ENCODE peak calls at places on chromosomes 1 and 21, in ten cellular contexts. One of them, this sample, is unnamed.

GRCh38 chr1:234926574-234927311 is 201.9 kb downstream of the TOMM20 start:
- DNase-seq in psoas muscle: no peak
- DNase-seq in HuH-7.5: no peak
- DNase-seq in stimulated activated CD4-positive, alpha-beta T cell treated with anti-CD3 and anti-CD28 coated beads, Interleukin-1b, Interleukin-23, amount 100 ng/mL, for 48 hours: peak; percentile 50
- DNase-seq in astrocyte: no peak
- DNase-seq in activated CD4-positive, alpha-beta T cell treated with anti-CD3 and anti-CD28 coated beads, Interleukin-2, amount 10 ng/mL, durations not matched to agents 7 days and 5 days: peak; percentile 64
- DNase-seq in fibroblast of pulmonary artery: no peak
- DNase-seq in iris pigment epithelial cell: no peak
- DNase-seq in HFF-Myc: no peak
- DNase-seq in hepatic stellate cell: no peak
- DNase-seq in this sample: peak; percentile 60

GRCh38 chr1:179091691-179092165 is 9.9 kb downstream of the TOR3A start:
- DNase-seq in psoas muscle: peak; percentile 93
- DNase-seq in HuH-7.5: no peak
- DNase-seq in stimulated activated CD4-positive, alpha-beta T cell treated with anti-CD3 and anti-CD28 coated beads, Interleukin-1b, Interleukin-23, amount 100 ng/mL, for 48 hours: no peak
- DNase-seq in astrocyte: no peak
- DNase-seq in activated CD4-positive, alpha-beta T cell treated with anti-CD3 and anti-CD28 coated beads, Interleukin-2, amount 10 ng/mL, durations not matched to agents 7 days and 5 days: no peak
- DNase-seq in fibroblast of pulmonary artery: peak; percentile 75
- DNase-seq in iris pigment epithelial cell: peak; percentile 53
- DNase-seq in HFF-Myc: no peak
- DNase-seq in hepatic stellate cell: peak; percentile 49
- DNase-seq in this sample: no peak

GRCh38 chr1:6209661-6210605 is 4.0 kb downstream of the RNF207 start:
- DNase-seq in psoas muscle: no peak
- DNase-seq in HuH-7.5: no peak
- DNase-seq in stimulated activated CD4-positive, alpha-beta T cell treated with anti-CD3 and anti-CD28 coated beads, Interleukin-1b, Interleukin-23, amount 100 ng/mL, for 48 hours: peak; percentile 34
- DNase-seq in astrocyte: no peak
- DNase-seq in activated CD4-positive, alpha-beta T cell treated with anti-CD3 and anti-CD28 coated beads, Interleukin-2, amount 10 ng/mL, durations not matched to agents 7 days and 5 days: peak; percentile 19
- DNase-seq in fibroblast of pulmonary artery: no peak
- DNase-seq in iris pigment epithelial cell: no peak
- DNase-seq in HFF-Myc: no peak
- DNase-seq in hepatic stellate cell: no peak
- DNase-seq in this sample: peak; percentile 32

GRCh38 chr1:165187020-165187628 is 169.4 kb downstream of the LMX1A start:
- DNase-seq in psoas muscle: no peak
- DNase-seq in HuH-7.5: no peak
- DNase-seq in stimulated activated CD4-positive, alpha-beta T cell treated with anti-CD3 and anti-CD28 coated beads, Interleukin-1b, Interleukin-23, amount 100 ng/mL, for 48 hours: no peak
- DNase-seq in astrocyte: no peak
- DNase-seq in activated CD4-positive, alpha-beta T cell treated with anti-CD3 and anti-CD28 coated beads, Interleukin-2, amount 10 ng/mL, durations not matched to agents 7 days and 5 days: no peak
- DNase-seq in fibroblast of pulmonary artery: no peak
- DNase-seq in iris pigment epithelial cell: no peak
- DNase-seq in HFF-Myc: no peak
- DNase-seq in hepatic stellate cell: no peak
- DNase-seq in this sample: no peak

GRCh38 chr1:218383681-218384080 is 38.5 kb downstream of the TGFB2 start:
- DNase-seq in psoas muscle: no peak
- DNase-seq in HuH-7.5: no peak
- DNase-seq in stimulated activated CD4-positive, alpha-beta T cell treated with anti-CD3 and anti-CD28 coated beads, Interleukin-1b, Interleukin-23, amount 100 ng/mL, for 48 hours: no peak
- DNase-seq in astrocyte: no peak
- DNase-seq in activated CD4-positive, alpha-beta T cell treated with anti-CD3 and anti-CD28 coated beads, Interleukin-2, amount 10 ng/mL, durations not matched to agents 7 days and 5 days: no peak
- DNase-seq in fibroblast of pulmonary artery: peak; percentile 82
- DNase-seq in iris pigment epithelial cell: peak; percentile 80
- DNase-seq in HFF-Myc: no peak
- DNase-seq in hepatic stellate cell: no peak
- DNase-seq in this sample: no peak

GRCh38 chr1:110647254-110647891 is 27.4 kb downstream of the KCNA3 start:
- DNase-seq in psoas muscle: no peak
- DNase-seq in HuH-7.5: no peak
- DNase-seq in stimulated activated CD4-positive, alpha-beta T cell treated with anti-CD3 and anti-CD28 coated beads, Interleukin-1b, Interleukin-23, amount 100 ng/mL, for 48 hours: no peak
- DNase-seq in astrocyte: peak; percentile 30
- DNase-seq in activated CD4-positive, alpha-beta T cell treated with anti-CD3 and anti-CD28 coated beads, Interleukin-2, amount 10 ng/mL, durations not matched to agents 7 days and 5 days: no peak
- DNase-seq in fibroblast of pulmonary artery: peak; percentile 28
- DNase-seq in iris pigment epithelial cell: peak; percentile 72
- DNase-seq in HFF-Myc: peak; percentile 9
- DNase-seq in hepatic stellate cell: no peak
- DNase-seq in this sample: no peak

GRCh38 chr1:108880850-108881249 is 4.1 kb downstream of the GPSM2 start:
- DNase-seq in psoas muscle: no peak
- DNase-seq in HuH-7.5: no peak
- DNase-seq in stimulated activated CD4-positive, alpha-beta T cell treated with anti-CD3 and anti-CD28 coated beads, Interleukin-1b, Interleukin-23, amount 100 ng/mL, for 48 hours: no peak
- DNase-seq in astrocyte: no peak
- DNase-seq in activated CD4-positive, alpha-beta T cell treated with anti-CD3 and anti-CD28 coated beads, Interleukin-2, amount 10 ng/mL, durations not matched to agents 7 days and 5 days: no peak
- DNase-seq in fibroblast of pulmonary artery: peak; percentile 16
- DNase-seq in iris pigment epithelial cell: peak; percentile 8
- DNase-seq in HFF-Myc: no peak
- DNase-seq in hepatic stellate cell: no peak
- DNase-seq in this sample: no peak

GRCh38 chr1:170214980-170215910 is 69.5 kb downstream of the NTMT2 start:
- DNase-seq in psoas muscle: peak; percentile 57
- DNase-seq in HuH-7.5: no peak
- DNase-seq in stimulated activated CD4-positive, alpha-beta T cell treated with anti-CD3 and anti-CD28 coated beads, Interleukin-1b, Interleukin-23, amount 100 ng/mL, for 48 hours: no peak
- DNase-seq in astrocyte: no peak
- DNase-seq in activated CD4-positive, alpha-beta T cell treated with anti-CD3 and anti-CD28 coated beads, Interleukin-2, amount 10 ng/mL, durations not matched to agents 7 days and 5 days: no peak
- DNase-seq in fibroblast of pulmonary artery: peak; percentile 16
- DNase-seq in iris pigment epithelial cell: no peak
- DNase-seq in HFF-Myc: no peak
- DNase-seq in hepatic stellate cell: no peak
- DNase-seq in this sample: no peak

GRCh38 chr1:61980561-61980960 is 214.1 kb upstream of the L1TD1 start:
- DNase-seq in psoas muscle: no peak
- DNase-seq in HuH-7.5: no peak
- DNase-seq in stimulated activated CD4-positive, alpha-beta T cell treated with anti-CD3 and anti-CD28 coated beads, Interleukin-1b, Interleukin-23, amount 100 ng/mL, for 48 hours: peak; percentile 8
- DNase-seq in astrocyte: no peak
- DNase-seq in activated CD4-positive, alpha-beta T cell treated with anti-CD3 and anti-CD28 coated beads, Interleukin-2, amount 10 ng/mL, durations not matched to agents 7 days and 5 days: no peak
- DNase-seq in fibroblast of pulmonary artery: peak; percentile 27
- DNase-seq in iris pigment epithelial cell: peak; percentile 31
- DNase-seq in HFF-Myc: no peak
- DNase-seq in hepatic stellate cell: no peak
- DNase-seq in this sample: peak; percentile 18

GRCh38 chr1:208534604-208534907 is 290.4 kb upstream of the PLXNA2 start:
- DNase-seq in psoas muscle: no peak
- DNase-seq in HuH-7.5: no peak
- DNase-seq in stimulated activated CD4-positive, alpha-beta T cell treated with anti-CD3 and anti-CD28 coated beads, Interleukin-1b, Interleukin-23, amount 100 ng/mL, for 48 hours: no peak
- DNase-seq in astrocyte: no peak
- DNase-seq in activated CD4-positive, alpha-beta T cell treated with anti-CD3 and anti-CD28 coated beads, Interleukin-2, amount 10 ng/mL, durations not matched to agents 7 days and 5 days: no peak
- DNase-seq in fibroblast of pulmonary artery: no peak
- DNase-seq in iris pigment epithelial cell: no peak
- DNase-seq in HFF-Myc: no peak
- DNase-seq in hepatic stellate cell: no peak
- DNase-seq in this sample: no peak

GRCh38 chr1:223706077-223706988 is 6.0 kb upstream of the CAPN2 start:
- DNase-seq in psoas muscle: no peak
- DNase-seq in HuH-7.5: no peak
- DNase-seq in stimulated activated CD4-positive, alpha-beta T cell treated with anti-CD3 and anti-CD28 coated beads, Interleukin-1b, Interleukin-23, amount 100 ng/mL, for 48 hours: no peak
- DNase-seq in astrocyte: peak; percentile 84
- DNase-seq in activated CD4-positive, alpha-beta T cell treated with anti-CD3 and anti-CD28 coated beads, Interleukin-2, amount 10 ng/mL, durations not matched to agents 7 days and 5 days: no peak
- DNase-seq in fibroblast of pulmonary artery: peak; percentile 93
- DNase-seq in iris pigment epithelial cell: peak; percentile 91
- DNase-seq in HFF-Myc: no peak
- DNase-seq in hepatic stellate cell: peak; percentile 65
- DNase-seq in this sample: no peak

GRCh38 chr1:66012076-66012769 is 219.5 kb downstream of the PDE4B start:
- DNase-seq in psoas muscle: no peak
- DNase-seq in HuH-7.5: no peak
- DNase-seq in stimulated activated CD4-positive, alpha-beta T cell treated with anti-CD3 and anti-CD28 coated beads, Interleukin-1b, Interleukin-23, amount 100 ng/mL, for 48 hours: no peak
- DNase-seq in astrocyte: no peak
- DNase-seq in activated CD4-positive, alpha-beta T cell treated with anti-CD3 and anti-CD28 coated beads, Interleukin-2, amount 10 ng/mL, durations not matched to agents 7 days and 5 days: no peak
- DNase-seq in fibroblast of pulmonary artery: no peak
- DNase-seq in iris pigment epithelial cell: no peak
- DNase-seq in HFF-Myc: no peak
- DNase-seq in hepatic stellate cell: no peak
- DNase-seq in this sample: no peak

GRCh38 chr21:37564924-37565529 is 198.5 kb downstream of the DYRK1A start:
- DNase-seq in psoas muscle: peak; percentile 58
- DNase-seq in HuH-7.5: no peak
- DNase-seq in stimulated activated CD4-positive, alpha-beta T cell treated with anti-CD3 and anti-CD28 coated beads, Interleukin-1b, Interleukin-23, amount 100 ng/mL, for 48 hours: no peak
- DNase-seq in astrocyte: no peak
- DNase-seq in activated CD4-positive, alpha-beta T cell treated with anti-CD3 and anti-CD28 coated beads, Interleukin-2, amount 10 ng/mL, durations not matched to agents 7 days and 5 days: no peak
- DNase-seq in fibroblast of pulmonary artery: no peak
- DNase-seq in iris pigment epithelial cell: peak; percentile 21
- DNase-seq in HFF-Myc: peak; percentile 10
- DNase-seq in hepatic stellate cell: no peak
- DNase-seq in this sample: no peak

GRCh38 chr21:14493731-14494130 is 52.4 kb downstream of the SAMSN1 start:
- DNase-seq in psoas muscle: no peak
- DNase-seq in HuH-7.5: no peak
- DNase-seq in stimulated activated CD4-positive, alpha-beta T cell treated with anti-CD3 and anti-CD28 coated beads, Interleukin-1b, Interleukin-23, amount 100 ng/mL, for 48 hours: no peak
- DNase-seq in astrocyte: no peak
- DNase-seq in activated CD4-positive, alpha-beta T cell treated with anti-CD3 and anti-CD28 coated beads, Interleukin-2, amount 10 ng/mL, durations not matched to agents 7 days and 5 days: no peak
- DNase-seq in fibroblast of pulmonary artery: no peak
- DNase-seq in iris pigment epithelial cell: no peak
- DNase-seq in HFF-Myc: no peak
- DNase-seq in hepatic stellate cell: no peak
- DNase-seq in this sample: no peak

GRCh38 chr1:225565845-225566244 is 87.1 kb downstream of the ENAH start:
- DNase-seq in psoas muscle: no peak
- DNase-seq in HuH-7.5: no peak
- DNase-seq in stimulated activated CD4-positive, alpha-beta T cell treated with anti-CD3 and anti-CD28 coated beads, Interleukin-1b, Interleukin-23, amount 100 ng/mL, for 48 hours: no peak
- DNase-seq in astrocyte: no peak
- DNase-seq in activated CD4-positive, alpha-beta T cell treated with anti-CD3 and anti-CD28 coated beads, Interleukin-2, amount 10 ng/mL, durations not matched to agents 7 days and 5 days: no peak
- DNase-seq in fibroblast of pulmonary artery: peak; percentile 69
- DNase-seq in iris pigment epithelial cell: peak; percentile 47
- DNase-seq in HFF-Myc: no peak
- DNase-seq in hepatic stellate cell: no peak
- DNase-seq in this sample: no peak

GRCh38 chr1:40783001-40783905 is at the start of gene KCNQ4:
- DNase-seq in psoas muscle: peak; percentile 86
- DNase-seq in HuH-7.5: peak; percentile 47
- DNase-seq in stimulated activated CD4-positive, alpha-beta T cell treated with anti-CD3 and anti-CD28 coated beads, Interleukin-1b, Interleukin-23, amount 100 ng/mL, for 48 hours: no peak
- DNase-seq in astrocyte: no peak
- DNase-seq in activated CD4-positive, alpha-beta T cell treated with anti-CD3 and anti-CD28 coated beads, Interleukin-2, amount 10 ng/mL, durations not matched to agents 7 days and 5 days: no peak
- DNase-seq in fibroblast of pulmonary artery: no peak
- DNase-seq in iris pigment epithelial cell: no peak
- DNase-seq in HFF-Myc: no peak
- DNase-seq in hepatic stellate cell: no peak
- DNase-seq in this sample: no peak

GRCh38 chr1:192489748-192490147 is 85.8 kb upstream of the RGS1 start:
- DNase-seq in psoas muscle: peak; percentile 57
- DNase-seq in HuH-7.5: no peak
- DNase-seq in stimulated activated CD4-positive, alpha-beta T cell treated with anti-CD3 and anti-CD28 coated beads, Interleukin-1b, Interleukin-23, amount 100 ng/mL, for 48 hours: peak; percentile 16
- DNase-seq in astrocyte: peak; percentile 97
- DNase-seq in activated CD4-positive, alpha-beta T cell treated with anti-CD3 and anti-CD28 coated beads, Interleukin-2, amount 10 ng/mL, durations not matched to agents 7 days and 5 days: no peak
- DNase-seq in fibroblast of pulmonary artery: peak; percentile 94
- DNase-seq in iris pigment epithelial cell: peak; percentile 98
- DNase-seq in HFF-Myc: peak; percentile 91
- DNase-seq in hepatic stellate cell: peak; percentile 72
- DNase-seq in this sample: no peak

GRCh38 chr1:215083408-215083961 is 948 bp downstream of the KCNK2 start:
- DNase-seq in psoas muscle: no peak
- DNase-seq in HuH-7.5: no peak
- DNase-seq in stimulated activated CD4-positive, alpha-beta T cell treated with anti-CD3 and anti-CD28 coated beads, Interleukin-1b, Interleukin-23, amount 100 ng/mL, for 48 hours: no peak
- DNase-seq in astrocyte: peak; percentile 41
- DNase-seq in activated CD4-positive, alpha-beta T cell treated with anti-CD3 and anti-CD28 coated beads, Interleukin-2, amount 10 ng/mL, durations not matched to agents 7 days and 5 days: no peak
- DNase-seq in fibroblast of pulmonary artery: peak; percentile 15
- DNase-seq in iris pigment epithelial cell: peak; percentile 35
- DNase-seq in HFF-Myc: no peak
- DNase-seq in hepatic stellate cell: peak; percentile 41
- DNase-seq in this sample: no peak

GRCh38 chr21:29719561-29719960 is 220.2 kb downstream of the GRIK1 start:
- DNase-seq in psoas muscle: no peak
- DNase-seq in HuH-7.5: no peak
- DNase-seq in stimulated activated CD4-positive, alpha-beta T cell treated with anti-CD3 and anti-CD28 coated beads, Interleukin-1b, Interleukin-23, amount 100 ng/mL, for 48 hours: no peak
- DNase-seq in astrocyte: no peak
- DNase-seq in activated CD4-positive, alpha-beta T cell treated with anti-CD3 and anti-CD28 coated beads, Interleukin-2, amount 10 ng/mL, durations not matched to agents 7 days and 5 days: no peak
- DNase-seq in fibroblast of pulmonary artery: no peak
- DNase-seq in iris pigment epithelial cell: no peak
- DNase-seq in HFF-Myc: no peak
- DNase-seq in hepatic stellate cell: no peak
- DNase-seq in this sample: no peak

GRCh38 chr1:247857069-247857985 is at the start of gene TRIM58:
- DNase-seq in psoas muscle: no peak
- DNase-seq in HuH-7.5: no peak
- DNase-seq in stimulated activated CD4-positive, alpha-beta T cell treated with anti-CD3 and anti-CD28 coated beads, Interleukin-1b, Interleukin-23, amount 100 ng/mL, for 48 hours: peak; percentile 17
- DNase-seq in astrocyte: no peak
- DNase-seq in activated CD4-positive, alpha-beta T cell treated with anti-CD3 and anti-CD28 coated beads, Interleukin-2, amount 10 ng/mL, durations not matched to agents 7 days and 5 days: peak; percentile 38
- DNase-seq in fibroblast of pulmonary artery: peak; percentile 1
- DNase-seq in iris pigment epithelial cell: no peak
- DNase-seq in HFF-Myc: no peak
- DNase-seq in hepatic stellate cell: peak; percentile 76
- DNase-seq in this sample: peak; percentile 56

GRCh38 chr21:37159053-37159776 is 86.2 kb downstream of the TTC3 start:
- DNase-seq in psoas muscle: no peak
- DNase-seq in HuH-7.5: no peak
- DNase-seq in stimulated activated CD4-positive, alpha-beta T cell treated with anti-CD3 and anti-CD28 coated beads, Interleukin-1b, Interleukin-23, amount 100 ng/mL, for 48 hours: peak; percentile 55
- DNase-seq in astrocyte: no peak
- DNase-seq in activated CD4-positive, alpha-beta T cell treated with anti-CD3 and anti-CD28 coated beads, Interleukin-2, amount 10 ng/mL, durations not matched to agents 7 days and 5 days: no peak
- DNase-seq in fibroblast of pulmonary artery: no peak
- DNase-seq in iris pigment epithelial cell: peak; percentile 70
- DNase-seq in HFF-Myc: no peak
- DNase-seq in hepatic stellate cell: no peak
- DNase-seq in this sample: peak; percentile 77

GRCh38 chr1:6574025-6574620 is 5.7 kb upstream of the ZBTB48 start:
- DNase-seq in psoas muscle: no peak
- DNase-seq in HuH-7.5: no peak
- DNase-seq in stimulated activated CD4-positive, alpha-beta T cell treated with anti-CD3 and anti-CD28 coated beads, Interleukin-1b, Interleukin-23, amount 100 ng/mL, for 48 hours: no peak
- DNase-seq in astrocyte: no peak
- DNase-seq in activated CD4-positive, alpha-beta T cell treated with anti-CD3 and anti-CD28 coated beads, Interleukin-2, amount 10 ng/mL, durations not matched to agents 7 days and 5 days: no peak
- DNase-seq in fibroblast of pulmonary artery: no peak
- DNase-seq in iris pigment epithelial cell: no peak
- DNase-seq in HFF-Myc: no peak
- DNase-seq in hepatic stellate cell: no peak
- DNase-seq in this sample: no peak

GRCh38 chr1:208951908-208952307 is 631.6 kb upstream of the CAMK1G start:
- DNase-seq in psoas muscle: no peak
- DNase-seq in HuH-7.5: no peak
- DNase-seq in stimulated activated CD4-positive, alpha-beta T cell treated with anti-CD3 and anti-CD28 coated beads, Interleukin-1b, Interleukin-23, amount 100 ng/mL, for 48 hours: no peak
- DNase-seq in astrocyte: no peak
- DNase-seq in activated CD4-positive, alpha-beta T cell treated with anti-CD3 and anti-CD28 coated beads, Interleukin-2, amount 10 ng/mL, durations not matched to agents 7 days and 5 days: no peak
- DNase-seq in fibroblast of pulmonary artery: no peak
- DNase-seq in iris pigment epithelial cell: no peak
- DNase-seq in HFF-Myc: no peak
- DNase-seq in hepatic stellate cell: no peak
- DNase-seq in this sample: no peak

GRCh38 chr1:44810101-44810761 is 1.9 kb downstream of the BTBD19 start:
- DNase-seq in psoas muscle: peak; percentile 80
- DNase-seq in HuH-7.5: no peak
- DNase-seq in stimulated activated CD4-positive, alpha-beta T cell treated with anti-CD3 and anti-CD28 coated beads, Interleukin-1b, Interleukin-23, amount 100 ng/mL, for 48 hours: peak; percentile 12
- DNase-seq in astrocyte: no peak
- DNase-seq in activated CD4-positive, alpha-beta T cell treated with anti-CD3 and anti-CD28 coated beads, Interleukin-2, amount 10 ng/mL, durations not matched to agents 7 days and 5 days: no peak
- DNase-seq in fibroblast of pulmonary artery: no peak
- DNase-seq in iris pigment epithelial cell: peak; percentile 42
- DNase-seq in HFF-Myc: no peak
- DNase-seq in hepatic stellate cell: no peak
- DNase-seq in this sample: peak; percentile 40

GRCh38 chr1:3564921-3565831 is 46.1 kb downstream of the MEGF6 start:
- DNase-seq in psoas muscle: no peak
- DNase-seq in HuH-7.5: peak; percentile 88
- DNase-seq in stimulated activated CD4-positive, alpha-beta T cell treated with anti-CD3 and anti-CD28 coated beads, Interleukin-1b, Interleukin-23, amount 100 ng/mL, for 48 hours: peak; percentile 14
- DNase-seq in astrocyte: no peak
- DNase-seq in activated CD4-positive, alpha-beta T cell treated with anti-CD3 and anti-CD28 coated beads, Interleukin-2, amount 10 ng/mL, durations not matched to agents 7 days and 5 days: peak; percentile 33
- DNase-seq in fibroblast of pulmonary artery: peak; percentile 25
- DNase-seq in iris pigment epithelial cell: no peak
- DNase-seq in HFF-Myc: no peak
- DNase-seq in hepatic stellate cell: peak; percentile 86
- DNase-seq in this sample: peak; percentile 51

GRCh38 chr1:2298685-2299673 is 70.9 kb downstream of the SKI start:
- DNase-seq in psoas muscle: no peak
- DNase-seq in HuH-7.5: no peak
- DNase-seq in stimulated activated CD4-positive, alpha-beta T cell treated with anti-CD3 and anti-CD28 coated beads, Interleukin-1b, Interleukin-23, amount 100 ng/mL, for 48 hours: no peak
- DNase-seq in astrocyte: no peak
- DNase-seq in activated CD4-positive, alpha-beta T cell treated with anti-CD3 and anti-CD28 coated beads, Interleukin-2, amount 10 ng/mL, durations not matched to agents 7 days and 5 days: no peak
- DNase-seq in fibroblast of pulmonary artery: no peak
- DNase-seq in iris pigment epithelial cell: no peak
- DNase-seq in HFF-Myc: no peak
- DNase-seq in hepatic stellate cell: no peak
- DNase-seq in this sample: no peak

This sample was measured in activated T-cell treated with anti-CD3 and anti-CD28 coated beads, Interleukin-2, amount 50 U/mL, for 72 hours.